ENCODE peak calls at places on chromosomes 7 and 10, in four cellular contexts. One of them, this sample, is unnamed.

GRCh38 chr7:155669717-155670505 is 25.4 kb downstream of the RBM33 start:
- DNase-seq in HCT116: no peak
- DNase-seq in SK-N-SH: peak
- DNase-seq in GM12878: no peak
- DNase-seq in this sample: no peak

GRCh38 chr7:77444123-77444522 is 28.0 kb upstream of the GSAP start:
- DNase-seq in HCT116: no peak
- DNase-seq in SK-N-SH: no peak
- DNase-seq in GM12878: no peak
- DNase-seq in this sample: no peak

GRCh38 chr10:14191871-14192270 is 138.9 kb downstream of the FRMD4A start:
- DNase-seq in HCT116: no peak
- DNase-seq in GM12878: no peak
- DNase-seq in SK-N-SH: no peak
- DNase-seq in this sample: no peak

GRCh38 chr7:100465702-100466311 is 1.7 kb upstream of the SPACDR start:
- DNase-seq in GM12878: no peak
- DNase-seq in SK-N-SH: peak
- DNase-seq in HCT116: no peak
- DNase-seq in this sample: no peak

GRCh38 chr7:93298671-93299070 is 66.5 kb downstream of the VPS50 start:
- DNase-seq in GM12878: no peak
- DNase-seq in SK-N-SH: no peak
- DNase-seq in HCT116: no peak
- DNase-seq in this sample: no peak

GRCh38 chr10:116690356-116691078 is 51.8 kb downstream of the HSPA12A start:
- DNase-seq in GM12878: no peak
- DNase-seq in SK-N-SH: no peak
- DNase-seq in HCT116: no peak
- DNase-seq in this sample: no peak

GRCh38 chr7:44978511-44979366 is at the start of gene MYO1G:
- DNase-seq in GM12878: peak
- DNase-seq in HCT116: no peak
- DNase-seq in SK-N-SH: no peak
- DNase-seq in this sample: no peak

GRCh38 chr10:132272061-132272766 is 35.5 kb downstream of the STK32C start:
- DNase-seq in GM12878: no peak
- DNase-seq in HCT116: no peak
- DNase-seq in SK-N-SH: no peak
- DNase-seq in this sample: no peak

GRCh38 chr10:103745264-103746247 is 109.8 kb downstream of the SH3PXD2A start:
- DNase-seq in SK-N-SH: no peak
- DNase-seq in GM12878: no peak
- DNase-seq in HCT116: peak
- DNase-seq in this sample: no peak

GRCh38 chr10:74419491-74420466 is 268.8 kb downstream of the ADK start:
- DNase-seq in SK-N-SH: peak
- DNase-seq in HCT116: peak
- DNase-seq in GM12878: peak
- DNase-seq in this sample: no peak

GRCh38 chr7:29353810-29354209 is 159.2 kb downstream of the CHN2 start:
- DNase-seq in SK-N-SH: no peak
- DNase-seq in GM12878: no peak
- DNase-seq in HCT116: no peak
- DNase-seq in this sample: no peak

GRCh38 chr10:119364941-119365340 is 157.6 kb downstream of the GRK5 start:
- DNase-seq in SK-N-SH: peak
- DNase-seq in HCT116: no peak
- DNase-seq in GM12878: no peak
- DNase-seq in this sample: peak

GRCh38 chr7:152752513-152752912 is 7.0 kb upstream of the ACTR3B start:
- DNase-seq in SK-N-SH: no peak
- DNase-seq in HCT116: no peak
- DNase-seq in GM12878: no peak
- DNase-seq in this sample: no peak

GRCh38 chr7:137953043-137953691 is 48.7 kb downstream of the CREB3L2 start:
- DNase-seq in GM12878: no peak
- DNase-seq in SK-N-SH: no peak
- DNase-seq in HCT116: no peak
- DNase-seq in this sample: no peak

GRCh38 chr10:126243976-126244375 is 144.3 kb downstream of the ADAM12 start:
- DNase-seq in SK-N-SH: no peak
- DNase-seq in HCT116: no peak
- DNase-seq in GM12878: no peak
- DNase-seq in this sample: no peak

GRCh38 chr10:70915806-70916205 is 27.4 kb upstream of the PCBD1 start:
- DNase-seq in HCT116: no peak
- DNase-seq in GM12878: no peak
- DNase-seq in SK-N-SH: no peak
- DNase-seq in this sample: no peak

GRCh38 chr7:137681657-137682562 is 164.9 kb downstream of the DGKI start:
- DNase-seq in HCT116: no peak
- DNase-seq in SK-N-SH: no peak
- DNase-seq in GM12878: no peak
- DNase-seq in this sample: no peak

DNA sequence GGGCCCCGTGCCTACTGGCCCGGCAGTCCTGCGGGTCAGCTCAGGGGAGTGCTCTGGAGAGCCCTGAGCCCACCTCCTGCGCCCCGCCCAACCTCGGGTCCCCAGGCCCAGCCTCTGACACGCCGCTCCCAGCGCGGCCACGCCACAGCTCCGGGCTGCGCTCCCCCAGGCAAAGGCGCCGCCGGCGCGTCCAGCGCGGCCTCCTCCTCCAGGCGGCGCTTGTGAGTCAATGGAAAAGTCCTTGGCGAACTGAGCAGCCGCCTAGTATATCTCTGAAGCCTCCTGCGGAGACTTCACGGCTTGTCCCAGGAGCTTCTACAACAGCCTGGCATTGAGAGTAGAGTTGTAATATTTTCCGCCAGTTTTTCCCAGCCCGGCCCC is 29.5 kb upstream of the BMS1 start:
- DNase-seq in SK-N-SH: peak
- DNase-seq in GM12878: no peak
- DNase-seq in HCT116: peak
- DNase-seq in this sample: no peak
- TF ChIP-seq POLR2AphosphoS5 in SK-N-SH: no peak
- TF ChIP-seq POLR2AphosphoS5 in GM12878: no peak
- TF ChIP-seq POLR2AphosphoS5 in HCT116: peak
- TF ChIP-seq POLR2AphosphoS5 in this sample: no peak

DNA sequence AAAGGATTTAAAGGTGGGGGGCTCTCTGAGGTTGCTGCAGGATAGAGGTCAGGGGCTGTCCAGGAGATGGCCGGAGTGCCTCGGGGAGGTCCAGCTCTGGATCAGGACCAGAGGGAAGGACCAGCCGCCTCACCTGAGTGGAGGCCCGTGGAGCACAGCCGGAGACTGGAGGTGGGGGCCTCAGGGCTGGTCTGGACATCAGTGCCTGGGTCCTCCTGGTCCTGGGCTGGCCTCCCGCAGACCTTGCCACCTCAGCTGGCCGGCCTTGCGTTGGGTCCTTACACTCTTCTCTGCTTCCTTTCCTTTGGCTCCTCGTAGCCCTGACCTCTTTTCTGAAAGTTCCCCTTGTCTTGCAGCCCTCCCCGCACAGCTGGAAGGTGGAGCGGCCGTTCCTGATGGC is 2.0 kb downstream of the SUN1 start:
- DNase-seq in SK-N-SH: no peak
- DNase-seq in HCT116: no peak
- DNase-seq in GM12878: no peak
- DNase-seq in this sample: no peak
- H3K9ac ChIP-seq in SK-N-SH: no peak
- H3K9ac ChIP-seq in HCT116: peak
- H3K9ac ChIP-seq in GM12878: no peak
- H3K9ac ChIP-seq in this sample: no peak

GRCh38 chr7:48087349-48087748 is 1.7 kb upstream of the UPP1 start:
- DNase-seq in SK-N-SH: no peak
- DNase-seq in HCT116: no peak
- DNase-seq in GM12878: peak
- DNase-seq in this sample: no peak

GRCh38 chr7:48091506-48092433 is 2.7 kb downstream of the UPP1 start:
- DNase-seq in HCT116: no peak
- DNase-seq in GM12878: no peak
- DNase-seq in SK-N-SH: no peak
- DNase-seq in this sample: no peak

GRCh38 chr7:48088559-48089414 is at the start of gene UPP1:
- DNase-seq in GM12878: peak
- DNase-seq in SK-N-SH: peak
- DNase-seq in HCT116: peak
- DNase-seq in this sample: peak

GRCh38 chr7:48089415-48089975 is 430 bp downstream of the UPP1 start:
- DNase-seq in SK-N-SH: peak
- DNase-seq in GM12878: no peak
- DNase-seq in HCT116: no peak
- DNase-seq in this sample: no peak

DNA sequence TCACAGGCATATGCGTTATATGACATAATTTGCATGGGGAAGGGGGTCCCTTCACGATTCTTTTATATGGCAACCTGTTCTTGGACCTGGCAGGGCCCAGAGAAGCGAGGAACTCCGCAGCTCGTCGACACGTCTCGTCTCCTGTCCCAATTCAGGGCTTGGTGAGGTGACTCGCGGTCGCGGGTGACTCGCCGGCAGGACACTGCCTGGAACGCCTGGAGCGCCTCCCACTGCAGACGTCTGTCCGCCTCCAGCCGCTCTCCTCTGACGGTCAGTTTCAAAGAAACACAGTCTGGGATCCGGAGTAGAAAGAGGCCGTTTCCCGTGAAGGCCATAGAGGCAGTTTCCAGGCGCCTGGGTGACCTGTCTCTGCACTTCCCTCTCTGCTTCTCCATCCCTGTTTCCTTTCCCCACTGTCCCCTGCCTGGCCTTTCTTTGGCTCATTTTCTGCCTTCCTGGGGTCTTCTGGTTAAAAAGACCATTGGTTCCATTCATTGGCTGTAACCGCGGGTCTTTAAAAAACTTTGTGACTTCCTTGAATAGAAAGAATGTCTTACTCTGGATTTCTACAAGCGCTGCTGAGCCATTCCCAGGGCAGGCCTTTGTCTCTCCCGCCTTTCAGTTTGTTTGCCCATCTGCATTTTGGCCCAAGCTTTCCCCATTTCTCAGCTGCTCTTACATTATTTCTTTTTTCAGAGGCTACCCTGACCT is 1.2 kb downstream of the UPP1 start:
- DNase-seq in HCT116: no peak
- DNase-seq in SK-N-SH: no peak
- DNase-seq in GM12878: no peak
- DNase-seq in this sample: no peak
- TF ChIP-seq POLR2AphosphoS5 in HCT116: no peak
- TF ChIP-seq POLR2AphosphoS5 in SK-N-SH: no peak
- TF ChIP-seq POLR2AphosphoS5 in GM12878: no peak
- TF ChIP-seq POLR2AphosphoS5 in this sample: no peak

DNA sequence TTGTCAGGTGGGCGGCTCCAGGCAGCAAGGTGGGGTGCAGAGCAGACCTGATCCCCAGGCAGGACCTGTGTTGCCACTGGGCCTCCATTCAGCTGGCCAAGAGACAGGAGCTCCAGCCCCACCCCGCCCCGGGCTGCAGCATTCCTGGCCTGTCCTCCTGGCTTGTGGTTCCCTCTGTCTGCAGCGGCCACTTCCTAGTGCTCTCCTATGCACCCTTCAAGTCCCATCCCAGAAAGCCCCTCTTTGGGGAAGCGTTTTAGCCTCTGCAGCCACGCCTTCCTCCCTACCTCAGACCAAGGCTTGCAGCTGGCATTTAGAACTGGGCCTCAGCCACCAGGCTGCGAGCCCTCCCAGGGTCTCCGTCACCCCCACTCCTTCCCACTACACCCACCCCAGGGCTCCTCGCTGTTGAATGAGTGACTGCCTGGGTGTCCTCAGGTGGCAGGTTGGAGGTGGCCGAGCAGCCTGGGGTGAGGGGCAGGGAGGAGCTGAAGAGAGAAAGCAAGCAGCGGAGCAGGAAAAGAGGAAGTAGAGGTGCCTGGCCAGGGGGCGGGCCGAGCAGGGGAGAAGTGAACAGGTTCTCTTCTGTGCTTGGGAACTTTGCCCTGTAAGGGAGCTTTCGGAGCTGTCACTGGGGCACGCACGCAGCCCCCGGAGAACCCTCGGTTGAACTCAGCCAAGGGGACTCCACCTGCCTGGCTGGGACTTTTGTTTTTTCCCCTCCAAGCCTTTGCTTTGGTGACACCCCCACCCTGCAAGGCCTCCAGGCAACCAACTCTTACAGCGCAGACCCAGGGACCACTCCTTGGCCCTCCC is 109.1 kb upstream of the TNRC18 start:
- DNase-seq in HCT116: no peak
- DNase-seq in SK-N-SH: peak
- DNase-seq in GM12878: peak
- DNase-seq in this sample: no peak
- H3K9ac ChIP-seq in HCT116: no peak
- H3K9ac ChIP-seq in SK-N-SH: no peak
- H3K9ac ChIP-seq in GM12878: peak
- H3K9ac ChIP-seq in this sample: no peak

DNA sequence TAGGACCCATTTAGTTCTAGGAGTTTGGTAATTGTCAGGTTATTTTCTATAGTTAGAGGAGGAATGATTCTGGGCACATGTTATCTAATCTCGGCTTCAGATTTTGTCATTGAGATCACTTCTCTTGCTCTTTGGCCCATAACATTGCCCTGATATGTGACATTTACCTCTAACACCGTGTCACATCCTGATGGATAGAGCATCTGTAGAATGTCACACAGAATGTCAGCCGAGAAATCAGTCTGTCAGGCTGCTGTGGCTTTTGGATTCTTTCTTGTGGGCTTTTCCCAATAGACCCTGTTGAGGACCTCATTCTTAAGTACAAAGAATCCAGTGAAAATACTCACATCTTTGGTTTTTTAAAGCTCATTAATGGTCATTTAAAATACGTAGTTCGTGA is 142.4 kb downstream of the LRRC4 start:
- DNase-seq in SK-N-SH: no peak
- DNase-seq in GM12878: no peak
- DNase-seq in HCT116: no peak
- DNase-seq in this sample: no peak
- TF ChIP-seq POLR2AphosphoS5 in SK-N-SH: no peak
- TF ChIP-seq POLR2AphosphoS5 in GM12878: no peak
- TF ChIP-seq POLR2AphosphoS5 in HCT116: no peak
- TF ChIP-seq POLR2AphosphoS5 in this sample: no peak

GRCh38 chr7:48781783-48782182 is 142.6 kb upstream of the CDC14C start:
- DNase-seq in GM12878: no peak
- DNase-seq in SK-N-SH: no peak
- DNase-seq in HCT116: no peak
- DNase-seq in this sample: no peak
- H3K9ac ChIP-seq in GM12878: no peak
- H3K9ac ChIP-seq in SK-N-SH: no peak
- H3K9ac ChIP-seq in HCT116: no peak
- H3K9ac ChIP-seq in this sample: no peak